ENCODE peak calls at places on chromosomes 5 and 9, in five cellular contexts. G is K562; X is CD8-positive, alpha-beta T cell; A is heart right ventricle; O is ovary. P is an unnamed sample.

GRCh38 chr9:109751253-109751652 is 28.7 kb upstream of the PALM2AKAP2 start:
- DNase-seq in G (no peak), X (no peak), A (no peak), O (no peak), P (no peak)

GRCh38 chr5:65262590-65263189 is 219.0 kb downstream of the ADAMTS6 start:
- DNase-seq in G (no peak), X (no peak), A (peak; percentile 24), O (no peak), P (no peak)

GRCh38 chr5:112862085-112862484 is 998 bp downstream of the SRP19 start:
- DNase-seq in G (peak; percentile 24), X (no peak), A (no peak), O (no peak), P (no peak)

GRCh38 chr5:124889850-124890249 is 143.4 kb upstream of the ZNF608 start:
- DNase-seq in G (no peak), X (no peak), A (no peak), O (no peak), P (no peak)

GRCh38 chr5:170297589-170298462 is at the start of gene LCP2:
- DNase-seq in G (no peak), X (peak; percentile 51), A (no peak), O (no peak), P (no peak)

GRCh38 chr9:134895849-134896833 is 15.5 kb downstream of the FCN2 start:
- DNase-seq in G (no peak), X (no peak), A (peak; percentile 76), O (peak; percentile 94), P (no peak)

GRCh38 chr9:93677641-93678136 is 101.3 kb downstream of the PHF2 start:
- DNase-seq in G (no peak), X (peak; percentile 8), A (peak; percentile 1), O (no peak), P (peak; percentile 2)

GRCh38 chr9:120394058-120394669 is 185.8 kb downstream of the CDK5RAP2 start:
- DNase-seq in G (no peak), X (peak; percentile 16), A (no peak), O (no peak), P (no peak)

GRCh38 chr5:130992095-130992494 is 173.0 kb downstream of the HINT1 start:
- DNase-seq in G (no peak), X (no peak), A (no peak), O (no peak), P (no peak)

GRCh38 chr9:127224883-127225739 is 39.5 kb upstream of the GARNL3 start:
- DNase-seq in G (peak; percentile 100), X (peak; percentile 90), A (peak; percentile 97), O (peak; percentile 98), P (peak; percentile 93)

GRCh38 chr9:127223266-127223665 is 41.3 kb upstream of the GARNL3 start:
- DNase-seq in G (no peak), X (no peak), A (no peak), O (no peak), P (no peak)

GRCh38 chr9:127224178-127224882 is 40.2 kb upstream of the GARNL3 start:
- DNase-seq in G (peak; percentile 98), X (peak; percentile 84), A (peak; percentile 91), O (peak; percentile 97), P (peak; percentile 92)

GRCh38 chr9:127222388-127223095 is 42.0 kb upstream of the GARNL3 start:
- DNase-seq in G (no peak), X (no peak), A (no peak), O (no peak), P (no peak)

GRCh38 chr9:127223810-127224177 is 40.8 kb upstream of the GARNL3 start:
- DNase-seq in G (no peak), X (no peak), A (no peak), O (peak; percentile 39), P (no peak)
- TF ChIP-seq CTCF in G (no peak), X (no peak), A (no peak), O (no peak), P (no peak)

GRCh38 chr5:10737880-10738279 is 23.2 kb downstream of the DAP start:
- DNase-seq in G (no peak), X (no peak), A (no peak), O (no peak), P (no peak)
- H3K4me1 ChIP-seq in G (peaks cover 46% of the 10 kb centered on the region), X (no peaks in the 10 kb centered on the region), A (peaks cover 8% of the 10 kb centered on the region), O (no peaks in the 10 kb centered on the region), P (peaks cover 49% of the 10 kb centered on the region)

GRCh38 chr5:84382363-84383295 is 2.1 kb downstream of the EDIL3 start:
- DNase-seq in G (no peak), X (no peak), A (peak; percentile 6), O (peak; percentile 24), P (peak; percentile 15)

GRCh38 chr5:84383816-84384603 is 670 bp downstream of the EDIL3 start:
- DNase-seq in G (no peak), X (no peak), A (no peak), O (peak; percentile 23), P (no peak)

GRCh38 chr5:84384604-84385575 is at the start of gene EDIL3:
- DNase-seq in G (no peak), X (no peak), A (peak; percentile 8), O (peak; percentile 44), P (peak; percentile 69)

GRCh38 chr5:84383296-84383815 is 1.3 kb downstream of the EDIL3 start:
- DNase-seq in G (no peak), X (no peak), A (no peak), O (no peak), P (no peak)

DNA sequence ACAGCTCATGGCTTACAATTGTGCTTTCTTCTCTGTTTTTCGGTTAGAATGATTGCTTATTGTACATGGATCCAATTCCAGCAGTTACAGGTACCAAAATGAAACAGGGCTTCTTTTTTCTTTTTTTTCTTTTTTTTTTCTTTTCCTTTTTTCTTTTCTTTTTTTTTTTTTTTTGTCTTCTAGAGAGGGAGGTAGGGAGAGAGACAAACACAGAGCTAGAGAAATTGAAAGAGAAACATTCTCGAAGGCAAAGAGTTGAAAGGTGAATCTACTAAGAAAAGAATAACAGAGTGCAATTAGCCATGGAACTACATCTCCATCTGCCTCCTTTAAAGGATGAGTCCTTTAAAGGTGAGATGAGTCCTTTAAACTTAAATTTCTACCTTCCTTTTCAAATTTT is 1.0 kb upstream of the EDIL3 start:
- DNase-seq in G (no peak), X (no peak), A (no peak), O (no peak), P (no peak)
- H3K4me3 ChIP-seq in G (no peak overlapping the region), X (no peak overlapping the region), A (peak overlapping the region; percentile 57), O (peak overlapping the region; percentile 57), P (no peak overlapping the region)

DNA sequence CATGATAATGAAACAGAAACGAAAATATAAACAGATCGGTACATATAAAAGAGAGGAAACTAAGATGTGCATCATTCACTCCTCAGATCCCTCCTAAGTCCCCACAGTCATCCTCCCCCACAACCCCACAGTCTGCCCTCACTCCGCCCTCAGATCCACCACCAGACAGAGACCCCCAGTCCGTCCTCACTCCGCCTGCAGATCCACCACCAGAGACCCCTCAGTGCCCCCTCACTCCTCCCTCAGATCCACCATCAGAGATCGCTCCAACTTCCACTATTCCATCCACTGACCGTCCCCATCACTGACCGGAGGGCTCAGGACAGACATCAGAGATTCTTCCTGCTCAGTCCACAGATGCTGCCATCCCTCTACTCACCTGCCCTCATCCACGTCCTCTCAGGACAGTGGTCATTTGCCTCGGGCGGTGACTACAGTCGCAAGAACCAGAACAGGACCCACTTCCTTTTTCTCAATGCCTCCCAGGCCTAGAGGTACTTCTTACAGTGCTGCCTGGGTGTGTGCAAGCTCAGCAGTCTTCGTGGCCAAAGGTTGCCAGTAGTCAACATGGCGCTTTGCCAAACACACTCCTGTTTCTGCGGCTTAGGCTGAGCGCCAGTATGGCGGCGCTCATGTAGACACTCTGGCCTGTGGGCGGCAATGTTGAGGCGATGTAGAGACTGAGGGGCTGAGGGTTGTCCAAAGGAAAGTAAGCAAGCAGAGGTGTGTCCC is 8.3 kb upstream of the SPATA31C1 start:
- DNase-seq in G (no peak), X (no peak), A (no peak), O (no peak), P (peak; percentile 93)
- TF ChIP-seq CTCF in G (peak; percentile 49), X (no peak), A (no peak), O (no peak), P (no peak)

DNA sequence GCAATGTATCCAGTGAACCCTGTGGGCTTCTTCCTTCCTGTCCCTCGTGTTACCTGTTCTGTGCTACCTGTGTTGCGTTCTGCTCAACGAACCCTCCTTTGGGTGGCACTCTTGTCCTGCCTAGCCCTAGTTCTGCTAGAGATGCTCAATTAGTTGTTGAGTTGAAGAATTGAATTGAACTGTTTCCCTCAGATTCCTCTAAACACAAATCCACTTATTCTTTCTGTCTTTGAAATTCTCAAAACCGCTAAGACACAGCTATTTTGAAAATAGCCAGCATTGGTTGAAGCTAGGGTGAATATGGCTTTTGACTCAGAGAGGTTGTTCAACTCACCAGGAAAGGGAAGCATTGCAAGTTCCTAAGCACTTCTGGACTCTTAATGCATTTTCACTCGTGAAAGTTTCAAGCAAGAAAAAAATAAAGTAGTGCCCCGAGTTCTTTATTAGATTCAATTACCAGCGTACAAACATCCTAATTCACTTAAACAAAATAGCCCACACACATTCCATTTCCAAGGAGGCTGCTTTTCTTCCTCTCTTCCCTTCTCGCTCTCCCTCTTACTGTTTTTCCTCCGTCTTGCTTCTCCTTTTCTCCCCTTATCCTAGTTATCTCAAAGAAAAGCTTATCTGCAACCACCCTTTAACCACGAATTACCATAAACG is 648 bp upstream of the ITGA1 start:
- DNase-seq in G (no peak), X (peak; percentile 47), A (no peak), O (peak; percentile 42), P (peak; percentile 43)
- H3K4me1 ChIP-seq in G (no peaks in the 10 kb centered on the region), X (peaks cover 8% of the 10 kb centered on the region), A (peaks cover 17% of the 10 kb centered on the region), O (no peaks in the 10 kb centered on the region), P (peaks cover 4% of the 10 kb centered on the region)